ENCODE peak calls at places on chromosomes 4 and X, in nine cellular contexts. F is fibroblast of lung, L is adrenal gland, O is tibial nerve, Z is tibial artery, W is MM.1S, G is Panc1, T is PC-3, P is upper lobe of right lung. M is an unnamed sample. For H3K9me3, the result is how much of the 10 kb centered on the place peaks cover.

GRCh38 chr4:40238008-40238699 is 41.3 kb downstream of the RHOH start:
- DNase-seq in F (no peak), L (no peak), O (no peak), Z (no peak), W (no peak), G (no peak), T (no peak), P (no peak), M (no peak)

GRCh38 chr4:113695328-113696169 is 66.0 kb downstream of the CAMK2D start:
- DNase-seq in F (peak), L (no peak), O (no peak), Z (no peak), W (no peak), G (no peak), T (peak), P (no peak), M (no peak)

GRCh38 chr4:16226816-16227461 is 668 bp upstream of the TAPT1 start:
- DNase-seq in F (peak), L (peak), O (peak), Z (peak), W (peak), G (no peak), T (peak), P (peak), M (peak)

GRCh38 chrX:2801223-2801622 is 27.5 kb upstream of the GYG2 start:
- DNase-seq in F (no peak), L (no peak), O (no peak), Z (no peak), W (no peak), G (no peak), T (no peak), P (no peak), M (no peak)

GRCh38 chr4:11367371-11367770 is 61.3 kb downstream of the HS3ST1 start:
- DNase-seq in F (peak), L (peak), O (peak), Z (peak), W (no peak), G (no peak), T (peak), P (no peak), M (no peak)

GRCh38 chr4:175998782-175999181 is 66.9 kb upstream of the WDR17 start:
- DNase-seq in F (peak), L (no peak), O (no peak), Z (no peak), W (no peak), G (no peak), T (peak), P (no peak), M (peak)

GRCh38 chr4:188130355-188130754 is 8.9 kb upstream of the TRIML1 start:
- DNase-seq in F (no peak), L (no peak), O (no peak), Z (no peak), W (no peak), G (no peak), T (no peak), P (no peak), M (no peak)

GRCh38 chrX:69896046-69896445 is 153.7 kb downstream of the AWAT2 start:
- DNase-seq in F (no peak), L (no peak), O (no peak), Z (no peak), W (no peak), G (no peak), T (no peak), P (no peak), M (no peak)

GRCh38 chr4:48191758-48192157 is 57.7 kb upstream of the TXK start:
- DNase-seq in F (no peak), L (no peak), O (no peak), Z (no peak), W (no peak), G (no peak), T (no peak), P (no peak), M (no peak)

GRCh38 chr4:4680758-4681157 is 138.9 kb upstream of the STX18 start:
- DNase-seq in F (no peak), L (no peak), O (no peak), Z (no peak), W (no peak), G (no peak), T (no peak), P (no peak), M (no peak)

GRCh38 chrX:80879916-80880315 is 70.2 kb upstream of the BRWD3 start:
- DNase-seq in F (no peak), L (no peak), O (no peak), Z (no peak), W (no peak), G (no peak), T (peak), P (no peak), M (no peak)

GRCh38 chrX:151169783-151170182 is 6.6 kb upstream of the GPR50 start:
- DNase-seq in F (no peak), L (no peak), O (no peak), Z (no peak), W (no peak), G (no peak), T (no peak), P (no peak), M (no peak)

GRCh38 chrX:38717871-38718270 is 83.4 kb upstream of the MID1IP1 start:
- DNase-seq in F (peak), L (no peak), O (no peak), Z (no peak), W (peak), G (no peak), T (peak), P (no peak), M (peak)

GRCh38 chrX:155957843-155958242 is 39.7 kb upstream of the IL9R start:
- DNase-seq in F (no peak), L (no peak), O (no peak), Z (no peak), W (no peak), G (no peak), T (no peak), P (no peak), M (no peak)
- H3K9me3 ChIP-seq in F (under half), L (under half), O (under half), Z (under half), W (under half), G (under half), T (under half), P (under half), M (under half)

GRCh38 chr4:9781343-9782135 is at the start of gene DRD5:
- DNase-seq in F (no peak), L (no peak), O (no peak), Z (no peak), W (no peak), G (no peak), T (no peak), P (no peak), M (no peak)
- H3K4me3 ChIP-seq in F (no peak), L (no peak), O (no peak), Z (no peak), W (no peak), G (no peak), T (no peak), P (no peak), M (peak)

DNA sequence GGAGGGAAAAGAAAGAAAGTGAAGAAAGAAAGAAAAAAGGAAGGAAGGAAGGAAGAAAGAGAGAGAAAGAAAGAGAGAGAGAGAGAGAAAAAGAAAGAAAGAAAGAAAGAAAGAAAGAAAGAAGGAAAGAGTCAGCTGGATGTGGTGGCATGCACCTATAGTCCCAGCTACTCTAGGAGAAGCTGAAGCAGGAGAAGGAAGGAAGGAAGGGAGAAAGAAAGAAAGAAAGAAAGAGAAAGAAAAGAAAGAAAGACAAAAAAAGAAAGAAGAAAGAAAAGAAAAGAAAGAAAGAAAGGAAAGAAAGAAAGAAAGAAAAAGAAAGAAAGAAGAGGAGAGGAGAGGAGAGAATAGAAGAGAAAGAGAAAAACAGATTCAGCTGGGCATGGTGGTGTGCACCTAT is 44.3 kb upstream of the ERVMER34-1 start:
- DNase-seq in F (no peak), L (no peak), O (no peak), Z (no peak), W (no peak), G (no peak), T (no peak), P (no peak), M (no peak)
- TF ChIP-seq CTCF in F (no peak), L (no peak), O (no peak), Z (no peak), W (no peak), G (no peak), T (no peak), P (no peak), M (no peak)

GRCh38 chr4:33543941-33544450 is 2700.3 kb downstream of the ARAP2 start:
- DNase-seq in F (no peak), L (no peak), O (no peak), Z (no peak), W (no peak), G (no peak), T (no peak), P (no peak), M (no peak)
- H3K9me3 ChIP-seq in F (under half), L (under half), O (under half), Z (under half), W (under half), G (under half), T (under half), P (under half), M (under half)

M was measured in WERI-Rb-1.